ENCODE peak calls at places on chromosomes 16 and 17, in four cellular contexts. H is CD8-positive, alpha-beta T cell; A is thoracic aorta; I is fibroblast of lung. Q is an unnamed sample.

GRCh38 chr16:85107532-85107931 is 4.7 kb downstream of the CIBAR2 start:
- DNase-seq in A (no peak), H (no peak), I (no peak), Q (no peak)

GRCh38 chr16:14007460-14007859 is 63.7 kb upstream of the MRTFB start:
- DNase-seq in I (peak; percentile 79), H (no peak), A (no peak), Q (no peak)

GRCh38 chr17:835263-835662 is 53.1 kb downstream of the MRM3 start:
- DNase-seq in I (peak; percentile 100), A (no peak), H (no peak), Q (no peak)

GRCh38 chr16:69190046-69190588 is 3.2 kb downstream of the SNTB2 start:
- DNase-seq in I (peak; percentile 66), H (no peak), A (no peak), Q (no peak)

GRCh38 chr16:57137566-57138273 is 45.3 kb downstream of the CPNE2 start:
- DNase-seq in H (no peak), I (no peak), A (no peak), Q (no peak)

GRCh38 chr17:5587431-5588032 is 3.2 kb upstream of the NLRP1 start:
- DNase-seq in I (peak; percentile 53), A (no peak), H (peak; percentile 45), Q (no peak)

GRCh38 chr16:51880776-51881175 is 666.2 kb downstream of the TOX3 start:
- DNase-seq in I (peak; percentile 86), A (no peak), H (no peak), Q (no peak)

GRCh38 chr17:979211-979538 is 401 bp downstream of the NXN start:
- DNase-seq in I (no peak), H (no peak), A (no peak), Q (no peak)

GRCh38 chr17:67105213-67105612 is 60.9 kb downstream of the CACNG1 start:
- DNase-seq in H (no peak), A (no peak), I (peak; percentile 71), Q (no peak)

GRCh38 chr17:62912363-62912762 is 53.7 kb upstream of the TANC2 start:
- DNase-seq in H (no peak), I (no peak), A (no peak), Q (no peak)

GRCh38 chr16:73219176-73219575 is 171.2 kb upstream of the ZFHX3 start:
- DNase-seq in I (no peak), H (no peak), A (no peak), Q (no peak)

GRCh38 chr16:70432304-70432799 is 6.5 kb downstream of the ST3GAL2 start:
- DNase-seq in A (no peak), H (no peak), I (no peak), Q (no peak)

GRCh38 chr16:53771655-53772497 is 67.9 kb downstream of the FTO start:
- DNase-seq in H (no peak), I (no peak), A (no peak), Q (no peak)
- H3K4me1 ChIP-seq in H (peaks cover 11% of the 10 kb centered on the region), I (peaks cover 19% of the 10 kb centered on the region), A (peaks cover 49% of the 10 kb centered on the region), Q (peaks cover 17% of the 10 kb centered on the region)

GRCh38 chr17:45266372-45266926 is 4.6 kb upstream of the SPATA32 start:
- DNase-seq in A (no peak), I (no peak), H (no peak), Q (no peak)
- H3K4me1 ChIP-seq in A (no peaks in the 10 kb centered on the region), I (peaks cover 19% of the 10 kb centered on the region), H (peaks cover 11% of the 10 kb centered on the region), Q (peaks cover 17% of the 10 kb centered on the region)

DNA sequence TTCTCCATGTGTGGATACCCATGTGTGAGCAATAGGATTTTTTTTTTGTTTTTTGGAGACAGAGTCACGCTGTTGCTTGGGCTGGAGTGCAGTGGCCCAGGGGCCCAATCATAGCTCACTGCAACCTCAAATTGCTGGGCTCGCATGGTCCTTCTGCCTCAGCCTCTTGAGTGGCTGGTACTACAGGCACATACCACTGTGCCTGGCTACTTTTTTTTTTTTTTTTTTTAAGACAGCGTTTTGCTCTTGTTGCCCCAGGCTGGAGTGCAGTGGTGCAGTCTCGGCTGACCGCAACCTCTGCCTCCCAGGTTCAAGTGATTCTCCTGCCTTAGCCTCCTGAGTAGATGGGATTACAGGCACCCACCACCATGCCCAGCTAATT is 16.7 kb downstream of the MGRN1 start:
- DNase-seq in H (no peak), A (no peak), I (no peak), Q (no peak)
- H3K4me1 ChIP-seq in H (peaks cover 14% of the 10 kb centered on the region), A (no peaks in the 10 kb centered on the region), I (peaks cover 4% of the 10 kb centered on the region), Q (peaks cover 5% of the 10 kb centered on the region)

DNA sequence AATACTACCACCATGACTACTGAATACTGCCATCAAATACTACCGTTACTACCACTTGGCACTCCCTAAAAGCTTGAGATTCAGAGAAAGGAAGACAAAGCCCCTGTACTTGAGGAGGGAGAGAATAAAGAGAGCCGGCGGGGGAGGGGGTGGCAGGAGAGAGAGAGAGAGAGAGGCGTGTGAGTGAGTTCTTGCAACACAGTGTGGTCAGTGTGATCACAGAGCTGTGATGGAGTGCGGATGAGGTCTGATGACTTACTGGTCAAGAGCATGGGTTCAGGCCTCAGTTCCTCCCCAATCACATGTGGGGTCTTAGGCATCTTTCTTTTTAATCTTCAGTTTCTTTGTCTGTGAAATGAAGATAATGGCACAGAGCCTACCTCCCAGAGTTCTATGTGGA is 19.2 kb downstream of the PRKCB start:
- DNase-seq in H (no peak), I (no peak), A (no peak), Q (no peak)
- H3K4me1 ChIP-seq in H (peaks cover 62% of the 10 kb centered on the region), I (no peaks in the 10 kb centered on the region), A (no peaks in the 10 kb centered on the region), Q (no peaks in the 10 kb centered on the region)

GRCh38 chr16:4379001-4379688 is 7.5 kb downstream of the VASN start:
- DNase-seq in A (no peak), H (no peak), I (no peak), Q (no peak)
- H3K4me1 ChIP-seq in A (peaks cover 64% of the 10 kb centered on the region), H (no peaks in the 10 kb centered on the region), I (peaks cover 52% of the 10 kb centered on the region), Q (peaks cover 33% of the 10 kb centered on the region)

DNA sequence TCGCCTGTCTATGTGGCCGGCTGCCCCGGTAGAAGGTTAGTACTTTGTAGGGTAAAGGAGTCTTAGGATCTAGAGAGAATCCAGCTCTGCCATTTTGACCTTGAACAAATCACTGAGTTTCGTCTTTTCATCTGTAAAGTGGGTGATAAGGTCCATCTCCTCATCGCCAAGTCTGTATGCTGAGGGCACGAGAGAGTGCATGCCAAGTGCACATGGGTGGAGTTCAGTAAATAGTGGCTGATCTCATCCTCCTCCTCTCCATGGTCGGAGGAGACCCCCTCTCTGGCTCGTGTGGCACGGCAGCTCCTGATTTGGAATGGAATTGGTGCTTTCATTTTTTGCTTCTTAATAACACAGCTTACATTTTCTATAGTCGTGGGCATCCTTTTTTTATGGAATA is 30.7 kb downstream of the MYH3 start:
- DNase-seq in A (no peak), I (no peak), H (no peak), Q (no peak)
- H3K4me1 ChIP-seq in A (no peaks in the 10 kb centered on the region), I (no peaks in the 10 kb centered on the region), H (no peaks in the 10 kb centered on the region), Q (peaks cover 41% of the 10 kb centered on the region)

GRCh38 chr17:48840441-48840840 is 9.6 kb downstream of the CALCOCO2 start:
- DNase-seq in I (peak; percentile 16), A (no peak), H (no peak), Q (no peak)

GRCh38 chr17:48841395-48841831 is 10.6 kb downstream of the CALCOCO2 start:
- DNase-seq in H (peak; percentile 16), I (peak; percentile 59), A (no peak), Q (no peak)

GRCh38 chr17:48843172-48843900 is 12.5 kb downstream of the CALCOCO2 start:
- DNase-seq in H (no peak), A (no peak), I (peak; percentile 68), Q (no peak)

DNA sequence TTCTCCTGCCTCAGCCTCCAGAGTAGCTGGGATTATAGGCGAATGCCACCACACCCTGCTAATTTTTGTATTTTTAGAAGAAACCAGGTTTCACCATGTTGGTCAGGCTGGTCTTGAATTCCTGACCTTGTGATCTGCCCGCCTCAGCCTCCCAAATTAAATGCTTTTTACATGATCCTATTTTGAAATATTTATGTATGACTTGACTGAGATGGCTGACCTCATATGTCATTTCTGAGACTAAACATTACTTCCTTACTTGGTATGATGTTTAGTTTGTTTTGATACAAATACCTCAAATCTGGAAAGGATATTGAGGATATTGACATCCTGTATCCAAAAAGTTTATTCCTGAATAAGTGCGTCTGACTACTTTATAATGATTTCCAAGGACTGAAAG is 11.9 kb downstream of the CALCOCO2 start:
- DNase-seq in I (no peak), A (no peak), H (no peak), Q (no peak)
- H3K4me1 ChIP-seq in I (peaks cover 23% of the 10 kb centered on the region), A (peaks cover 29% of the 10 kb centered on the region), H (peaks cover 35% of the 10 kb centered on the region), Q (peaks cover 68% of the 10 kb centered on the region)

DNA sequence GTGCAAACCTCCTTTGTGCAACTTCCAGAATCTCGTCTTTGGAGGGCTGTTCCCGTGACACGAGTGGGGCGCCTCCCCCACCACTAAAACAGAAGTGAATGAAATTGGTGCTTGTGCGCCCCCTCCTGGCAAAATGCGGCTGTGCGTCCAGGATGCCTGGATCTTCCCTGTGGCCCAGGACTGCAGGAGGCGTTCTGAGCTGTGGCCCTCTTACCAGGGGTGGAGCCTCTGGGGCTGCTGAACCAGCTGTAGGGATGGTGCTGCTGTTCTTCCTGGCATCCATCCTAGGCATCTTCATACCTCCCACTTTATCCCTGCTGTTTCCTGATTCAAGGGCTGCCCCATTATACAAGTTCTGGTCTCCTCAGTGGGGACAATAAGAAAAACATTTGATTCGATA is 18.5 kb upstream of the NAGLU start:
- DNase-seq in H (peak; percentile 73), A (peak; percentile 64), I (peak; percentile 89), Q (no peak)
- H3K4me1 ChIP-seq in H (no peaks in the 10 kb centered on the region), A (peaks cover 69% of the 10 kb centered on the region), I (peaks cover 50% of the 10 kb centered on the region), Q (peaks cover 63% of the 10 kb centered on the region)

GRCh38 chr17:31260151-31260550 is 36.9 kb downstream of the OMG start:
- DNase-seq in I (no peak), A (no peak), H (no peak), Q (no peak)
- H3K4me1 ChIP-seq in I (no peaks in the 10 kb centered on the region), A (no peaks in the 10 kb centered on the region), H (no peaks in the 10 kb centered on the region), Q (no peaks in the 10 kb centered on the region)

Q was measured in esophagus squamous epithelium.